ENCODE peak calls at places on chromosomes 13 and 19, in six cellular contexts. G, K, U, E, Z and R are unnamed samples.

GRCh38 chr13:39210961-39211534 is 172.8 kb downstream of the NHLRC3 start:
- DNase-seq in G (no peak), Z (no peak), U (no peak), K (no peak), E (no peak), R (no peak)

GRCh38 chr13:50123515-50123861 is 108.2 kb downstream of the KCNRG start:
- DNase-seq in E (no peak), Z (no peak), K (no peak), U (no peak), G (no peak), R (no peak)

GRCh38 chr19:15248648-15249559 is 16.7 kb upstream of the EPHX3 start:
- DNase-seq in G (peak; percentile 65), U (no peak), E (no peak), Z (no peak), K (no peak), R (no peak)

GRCh38 chr13:50277127-50277526 is 261.9 kb downstream of the KCNRG start:
- DNase-seq in G (no peak), U (no peak), Z (no peak), K (no peak), E (no peak), R (no peak)

GRCh38 chr13:53250272-53250875 is 221.8 kb downstream of the OLFM4 start:
- DNase-seq in K (peak; percentile 57), E (peak; percentile 74), U (peak; percentile 31), G (peak; percentile 65), Z (peak; percentile 15), R (no peak)

GRCh38 chr13:113641426-113641825 is 16.6 kb downstream of the ATP4B start:
- DNase-seq in Z (no peak), E (no peak), K (no peak), U (no peak), G (no peak), R (no peak)

GRCh38 chr19:30286378-30286777 is 85.8 kb upstream of the ZNF536 start:
- DNase-seq in G (no peak), E (no peak), K (no peak), U (no peak), Z (no peak), R (no peak)

GRCh38 chr19:33235996-33236350 is 10.3 kb upstream of the SLC7A10 start:
- DNase-seq in U (no peak), G (no peak), Z (no peak), E (no peak), K (no peak), R (no peak)

GRCh38 chr19:41324921-41325639 is 15.1 kb downstream of the CCDC97 start:
- DNase-seq in E (peak; percentile 82), U (peak; percentile 92), K (peak; percentile 81), G (peak; percentile 79), Z (no peak), R (peak; percentile 65)

GRCh38 chr13:80388506-80388905 is 47.6 kb upstream of the SPRY2 start:
- DNase-seq in K (no peak), U (no peak), G (no peak), E (no peak), Z (no peak), R (no peak)

GRCh38 chr19:50657672-50658437 is 8.6 kb downstream of the C19orf81 start:
- DNase-seq in K (peak; percentile 94), E (peak; percentile 44), G (peak; percentile 100), U (peak; percentile 97), Z (peak; percentile 5), R (peak; percentile 98)

GRCh38 chr19:16075430-16076153 is 703 bp upstream of the TPM4 start:
- DNase-seq in U (no peak), K (no peak), E (no peak), G (no peak), Z (no peak), R (no peak)

GRCh38 chr19:16470911-16471811 is 609 bp downstream of the EPS15L1 start:
- DNase-seq in Z (no peak), G (no peak), E (no peak), K (no peak), U (no peak), R (peak; percentile 62)

GRCh38 chr19:58516246-58516836 is 3.3 kb downstream of the ZBTB45 start:
- DNase-seq in G (no peak), Z (no peak), U (no peak), K (no peak), E (no peak), R (no peak)

GRCh38 chr19:38904463-38905185 is 4.9 kb downstream of the NFKBIB start:
- DNase-seq in E (no peak), Z (no peak), U (no peak), K (no peak), G (no peak), R (no peak)

DNA sequence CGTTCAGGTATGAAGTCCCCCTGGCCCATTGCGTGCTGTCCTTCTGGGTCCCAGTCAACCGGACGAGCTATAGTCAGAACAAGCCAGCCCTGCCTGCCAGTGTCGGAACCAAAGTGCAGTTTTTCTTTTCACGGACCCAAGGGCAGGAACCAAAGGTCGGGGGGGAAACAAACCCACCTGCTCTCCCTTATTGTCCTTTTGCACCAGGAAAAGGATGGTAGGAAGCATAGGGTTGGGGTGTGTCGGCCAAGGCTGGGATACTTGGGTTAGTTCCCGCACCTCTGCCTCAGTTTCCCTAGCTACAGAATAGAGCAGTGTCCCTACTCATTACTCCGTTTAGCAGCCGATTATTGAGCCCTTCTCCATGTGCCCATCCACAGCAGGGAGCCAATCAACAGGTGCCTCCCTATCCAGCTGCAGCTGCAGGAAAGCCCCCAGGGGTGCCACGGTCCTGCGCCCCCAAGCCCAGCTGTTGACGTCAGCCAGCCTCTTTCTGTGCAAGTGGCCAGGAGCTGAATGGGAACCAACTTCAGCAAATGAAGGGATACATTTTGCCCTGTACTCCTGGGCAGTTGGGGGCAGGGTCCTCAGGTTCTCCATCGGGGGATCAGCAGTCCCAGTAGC is 9.4 kb upstream of the SLC25A42 start:
- DNase-seq in E (no peak), Z (no peak), U (no peak), K (no peak), G (no peak), R (no peak)
- TF ChIP-seq CHD2 in E (no peak), Z (no peak), U (no peak), K (no peak), G (no peak), R (no peak)

GRCh38 chr19:1070931-1071791 is 4.2 kb downstream of the ARHGAP45 start:
- DNase-seq in G (no peak), U (no peak), E (no peak), Z (no peak), K (peak; percentile 62), R (no peak)
- TF ChIP-seq CHD2 in G (no peak), U (no peak), E (no peak), Z (no peak), K (no peak), R (no peak)

GRCh38 chr19:46856062-46857022 is 4.5 kb upstream of the ARHGAP35 start:
- DNase-seq in G (peak; percentile 96), E (peak; percentile 90), K (peak; percentile 88), Z (peak; percentile 45), U (peak; percentile 91), R (peak; percentile 91)
- TF ChIP-seq CHD2 in G (no peak), E (no peak), K (peak; percentile 51), Z (no peak), U (no peak), R (peak; percentile 66)

DNA sequence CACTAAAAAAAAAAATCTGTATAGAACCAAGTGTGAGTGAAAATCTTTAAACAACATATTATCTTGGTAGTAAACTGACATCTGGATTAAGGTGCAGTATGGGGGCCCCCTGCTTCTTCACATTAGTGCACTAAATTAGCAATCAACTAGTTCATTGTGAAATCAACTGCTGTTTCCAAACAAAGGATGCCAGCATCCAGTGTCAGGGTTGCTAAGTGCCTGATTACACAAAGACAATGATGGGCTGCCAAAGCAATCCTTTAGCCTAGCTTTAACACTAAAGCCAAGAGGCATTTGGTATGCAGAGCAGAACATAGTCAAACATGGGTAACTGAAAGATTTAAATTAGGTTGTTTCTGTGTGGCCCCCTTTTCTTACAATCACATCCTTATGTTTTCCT is 543.2 kb upstream of the SLITRK5 start:
- DNase-seq in Z (no peak), U (no peak), G (no peak), E (no peak), K (no peak), R (peak; percentile 43)
- TF ChIP-seq CHD2 in Z (no peak), U (no peak), G (no peak), E (no peak), K (no peak), R (no peak)

GRCh38 chr13:108407495-108407894 is 138.0 kb downstream of the TNFSF13B start:
- DNase-seq in K (no peak), Z (peak; percentile 2), E (no peak), G (no peak), U (no peak), R (no peak)

GRCh38 chr13:108402850-108403249 is 133.3 kb downstream of the TNFSF13B start:
- DNase-seq in Z (no peak), G (no peak), U (no peak), K (no peak), E (no peak), R (no peak)

GRCh38 chr13:108409735-108410134 is 140.2 kb downstream of the TNFSF13B start:
- DNase-seq in U (no peak), K (no peak), E (no peak), G (no peak), Z (no peak), R (no peak)

DNA sequence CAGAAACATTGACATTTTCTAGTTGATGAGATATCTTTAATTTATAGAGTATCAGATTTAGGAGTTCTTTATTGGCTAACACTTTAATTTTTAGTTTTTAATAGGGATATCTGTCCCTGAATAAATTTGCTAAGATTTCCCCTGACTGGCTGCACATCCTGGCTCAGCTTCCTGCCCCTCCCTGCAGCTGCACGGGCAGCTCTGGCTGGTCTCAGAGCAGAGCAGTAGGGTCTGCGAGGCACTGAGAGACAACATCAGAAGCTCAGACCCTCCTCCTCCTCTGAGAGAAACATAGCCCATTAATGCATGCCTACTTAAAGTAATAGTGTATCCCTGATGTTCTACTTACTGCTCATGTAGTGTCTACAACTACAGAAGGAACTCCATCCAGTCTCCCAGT is 139.2 kb downstream of the TNFSF13B start:
- DNase-seq in E (no peak), Z (no peak), G (no peak), K (no peak), U (no peak), R (no peak)
- TF ChIP-seq CHD2 in E (no peak), Z (no peak), G (no peak), K (no peak), U (no peak), R (no peak)

GRCh38 chr19:2246014-2246620 is 3.0 kb upstream of the AMH start:
- DNase-seq in G (no peak), K (no peak), Z (no peak), U (no peak), E (no peak), R (no peak)

GRCh38 chr19:2247433-2248101 is 1.6 kb upstream of the AMH start:
- DNase-seq in Z (no peak), G (no peak), U (no peak), E (no peak), K (peak; percentile 30), R (no peak)

GRCh38 chr19:2248136-2249009 is 750 bp upstream of the AMH start:
- DNase-seq in U (no peak), K (peak; percentile 32), E (no peak), Z (no peak), G (no peak), R (no peak)

GRCh38 chr19:2245273-2245672 is 3.9 kb upstream of the AMH start:
- DNase-seq in Z (no peak), K (no peak), U (no peak), G (no peak), E (no peak), R (no peak)

GRCh38 chr19:2246801-2247361 is 2.2 kb upstream of the AMH start:
- DNase-seq in U (no peak), E (no peak), Z (no peak), K (peak; percentile 49), G (peak; percentile 58), R (no peak)
- TF ChIP-seq CHD2 in U (no peak), E (no peak), Z (no peak), K (no peak), G (no peak), R (no peak)